ENCODE peak calls at places on chromosomes 5 and 9, in seven cellular contexts. One of them, this sample, is unnamed.

GRCh38 chr5:142600611-142601360 is 85.1 kb downstream of the FGF1 start:
- DNase-seq in upper lobe of right lung: no peak
- DNase-seq in sigmoid colon: peak
- DNase-seq in HL-60: no peak
- DNase-seq in heart left ventricle: peak
- DNase-seq in epithelial cell of esophagus: peak
- DNase-seq in Caco-2: no peak
- DNase-seq in this sample: no peak

GRCh38 chr9:19375536-19375935 is 4.5 kb downstream of the RPS6 start:
- DNase-seq in heart left ventricle: no peak
- DNase-seq in sigmoid colon: no peak
- DNase-seq in upper lobe of right lung: no peak
- DNase-seq in Caco-2: no peak
- DNase-seq in epithelial cell of esophagus: no peak
- DNase-seq in HL-60: no peak
- DNase-seq in this sample: no peak

GRCh38 chr9:130237071-130237470 is 28.5 kb upstream of the HMCN2 start:
- DNase-seq in Caco-2: no peak
- DNase-seq in sigmoid colon: peak
- DNase-seq in heart left ventricle: no peak
- DNase-seq in HL-60: no peak
- DNase-seq in upper lobe of right lung: no peak
- DNase-seq in epithelial cell of esophagus: peak
- DNase-seq in this sample: no peak

GRCh38 chr9:22683393-22684075 is 236.9 kb downstream of the DMRTA1 start:
- DNase-seq in heart left ventricle: no peak
- DNase-seq in Caco-2: no peak
- DNase-seq in epithelial cell of esophagus: peak
- DNase-seq in HL-60: no peak
- DNase-seq in sigmoid colon: no peak
- DNase-seq in upper lobe of right lung: no peak
- DNase-seq in this sample: no peak

GRCh38 chr5:174910245-174910737 is 185.9 kb downstream of the MSX2 start:
- DNase-seq in epithelial cell of esophagus: peak
- DNase-seq in heart left ventricle: peak
- DNase-seq in Caco-2: peak
- DNase-seq in HL-60: peak
- DNase-seq in upper lobe of right lung: peak
- DNase-seq in sigmoid colon: peak
- DNase-seq in this sample: no peak

GRCh38 chr5:136030956-136031611 is 2.3 kb downstream of the TGFBI start:
- DNase-seq in sigmoid colon: peak
- DNase-seq in upper lobe of right lung: no peak
- DNase-seq in heart left ventricle: no peak
- DNase-seq in epithelial cell of esophagus: no peak
- DNase-seq in Caco-2: no peak
- DNase-seq in HL-60: no peak
- DNase-seq in this sample: no peak

GRCh38 chr5:151628112-151628823 is 37.1 kb upstream of the FAT2 start:
- DNase-seq in upper lobe of right lung: no peak
- DNase-seq in HL-60: no peak
- DNase-seq in sigmoid colon: no peak
- DNase-seq in epithelial cell of esophagus: peak
- DNase-seq in Caco-2: no peak
- DNase-seq in heart left ventricle: no peak
- DNase-seq in this sample: peak

GRCh38 chr5:151696470-151697061 is 9.9 kb upstream of the SPARC start:
- DNase-seq in upper lobe of right lung: no peak
- DNase-seq in Caco-2: no peak
- DNase-seq in HL-60: no peak
- DNase-seq in epithelial cell of esophagus: peak
- DNase-seq in heart left ventricle: peak
- DNase-seq in sigmoid colon: peak
- DNase-seq in this sample: peak

GRCh38 chr9:74729129-74729710 is 158.5 kb downstream of the TRPM6 start:
- DNase-seq in epithelial cell of esophagus: no peak
- DNase-seq in Caco-2: no peak
- DNase-seq in heart left ventricle: no peak
- DNase-seq in upper lobe of right lung: no peak
- DNase-seq in HL-60: no peak
- DNase-seq in sigmoid colon: no peak
- DNase-seq in this sample: no peak

GRCh38 chr5:62152394-62153123 is 153.4 kb upstream of the KIF2A start:
- DNase-seq in heart left ventricle: no peak
- DNase-seq in epithelial cell of esophagus: peak
- DNase-seq in sigmoid colon: no peak
- DNase-seq in HL-60: no peak
- DNase-seq in upper lobe of right lung: no peak
- DNase-seq in Caco-2: no peak
- DNase-seq in this sample: no peak

GRCh38 chr9:133306242-133307194 is 29.5 kb downstream of the SURF6 start:
- DNase-seq in sigmoid colon: no peak
- DNase-seq in Caco-2: no peak
- DNase-seq in heart left ventricle: no peak
- DNase-seq in epithelial cell of esophagus: no peak
- DNase-seq in HL-60: no peak
- DNase-seq in upper lobe of right lung: no peak
- DNase-seq in this sample: no peak

GRCh38 chr5:171310816-171311697 is 2.0 kb downstream of the TLX3 start:
- DNase-seq in Caco-2: peak
- DNase-seq in epithelial cell of esophagus: peak
- DNase-seq in HL-60: no peak
- DNase-seq in upper lobe of right lung: peak
- DNase-seq in sigmoid colon: no peak
- DNase-seq in heart left ventricle: no peak
- DNase-seq in this sample: no peak

GRCh38 chr9:97744710-97745708 is 47.9 kb upstream of the XPA start:
- DNase-seq in HL-60: no peak
- DNase-seq in epithelial cell of esophagus: no peak
- DNase-seq in heart left ventricle: no peak
- DNase-seq in sigmoid colon: no peak
- DNase-seq in Caco-2: no peak
- DNase-seq in upper lobe of right lung: no peak
- DNase-seq in this sample: no peak

GRCh38 chr9:96413312-96414221 is 4.6 kb downstream of the ZNF367 start:
- DNase-seq in sigmoid colon: no peak
- DNase-seq in Caco-2: no peak
- DNase-seq in epithelial cell of esophagus: no peak
- DNase-seq in HL-60: peak
- DNase-seq in heart left ventricle: no peak
- DNase-seq in upper lobe of right lung: no peak
- DNase-seq in this sample: no peak

GRCh38 chr9:87338075-87338989 is 159.3 kb upstream of the DAPK1 start:
- DNase-seq in Caco-2: no peak
- DNase-seq in epithelial cell of esophagus: no peak
- DNase-seq in upper lobe of right lung: no peak
- DNase-seq in HL-60: no peak
- DNase-seq in heart left ventricle: no peak
- DNase-seq in sigmoid colon: no peak
- DNase-seq in this sample: no peak

GRCh38 chr5:106269252-106269843 is 1401.4 kb downstream of the EFNA5 start:
- DNase-seq in upper lobe of right lung: no peak
- DNase-seq in Caco-2: no peak
- DNase-seq in sigmoid colon: no peak
- DNase-seq in HL-60: no peak
- DNase-seq in epithelial cell of esophagus: peak
- DNase-seq in heart left ventricle: no peak
- DNase-seq in this sample: peak

GRCh38 chr9:100641166-100641565 is 63.3 kb downstream of the CAVIN4 start:
- DNase-seq in sigmoid colon: no peak
- DNase-seq in Caco-2: no peak
- DNase-seq in upper lobe of right lung: no peak
- DNase-seq in HL-60: no peak
- DNase-seq in epithelial cell of esophagus: no peak
- DNase-seq in heart left ventricle: no peak
- DNase-seq in this sample: no peak

GRCh38 chr9:100639851-100640250 is 62.0 kb downstream of the CAVIN4 start:
- DNase-seq in upper lobe of right lung: no peak
- DNase-seq in epithelial cell of esophagus: no peak
- DNase-seq in heart left ventricle: no peak
- DNase-seq in HL-60: no peak
- DNase-seq in Caco-2: no peak
- DNase-seq in sigmoid colon: no peak
- DNase-seq in this sample: no peak

DNA sequence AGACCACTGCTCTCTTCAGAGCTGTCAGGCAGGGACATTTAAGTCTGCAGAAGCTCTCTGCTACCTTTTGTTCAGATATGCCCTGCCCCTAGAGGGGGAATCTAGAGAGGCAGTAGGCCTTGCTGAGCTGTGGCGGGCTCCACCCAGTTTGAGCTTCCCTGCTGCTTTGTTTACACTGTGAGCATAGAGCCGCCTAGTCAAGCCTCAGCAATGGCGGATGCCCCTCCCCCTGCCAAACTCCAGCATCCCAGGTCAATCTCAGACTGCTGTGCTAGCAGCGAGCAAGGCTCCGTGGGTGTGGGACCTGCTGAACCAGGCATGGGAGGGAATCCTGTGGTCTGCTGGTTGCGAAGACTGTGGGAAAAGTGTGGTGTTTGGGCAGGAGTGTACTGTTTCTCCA is 59.9 kb downstream of the CAVIN4 start:
- DNase-seq in upper lobe of right lung: no peak
- DNase-seq in epithelial cell of esophagus: no peak
- DNase-seq in sigmoid colon: no peak
- DNase-seq in HL-60: no peak
- DNase-seq in Caco-2: peak
- DNase-seq in heart left ventricle: no peak
- DNase-seq in this sample: no peak
- H3K4me3 ChIP-seq in upper lobe of right lung: no peak
- H3K4me3 ChIP-seq in epithelial cell of esophagus: no peak
- H3K4me3 ChIP-seq in sigmoid colon: no peak
- H3K4me3 ChIP-seq in HL-60: no peak
- H3K4me3 ChIP-seq in Caco-2: no peak
- H3K4me3 ChIP-seq in heart left ventricle: no peak
- H3K4me3 ChIP-seq in this sample: no peak

DNA sequence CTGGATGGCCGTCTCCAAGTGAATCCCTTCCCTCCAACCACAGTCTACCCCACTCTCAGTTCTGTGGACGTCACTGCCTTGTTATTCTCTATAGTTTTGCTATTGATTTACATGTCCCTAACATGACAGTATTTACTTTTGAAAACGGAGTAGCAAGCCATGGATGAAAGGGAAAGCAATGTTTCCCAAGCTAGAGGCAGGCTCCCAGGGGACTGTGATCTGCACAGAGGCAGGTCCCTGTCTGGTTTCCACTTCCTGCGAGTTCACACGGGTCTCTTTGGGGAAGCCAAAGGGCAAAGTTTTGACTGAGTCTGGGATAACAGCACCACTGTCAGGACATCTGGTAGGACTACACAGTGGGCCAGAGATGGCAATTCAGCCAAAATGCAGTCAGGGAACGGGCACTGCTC is 12.7 kb downstream of the C9orf153 start:
- DNase-seq in upper lobe of right lung: no peak
- DNase-seq in sigmoid colon: no peak
- DNase-seq in HL-60: no peak
- DNase-seq in epithelial cell of esophagus: no peak
- DNase-seq in heart left ventricle: peak
- DNase-seq in Caco-2: peak
- DNase-seq in this sample: no peak
- TF ChIP-seq CTCF in upper lobe of right lung: peak
- TF ChIP-seq CTCF in sigmoid colon: no peak
- TF ChIP-seq CTCF in HL-60: no peak
- TF ChIP-seq CTCF in epithelial cell of esophagus: no peak
- TF ChIP-seq CTCF in heart left ventricle: peak
- TF ChIP-seq CTCF in Caco-2: no peak
- TF ChIP-seq CTCF in this sample: no peak

GRCh38 chr9:136409557-136410455 is 608 bp downstream of the ENTR1 start:
- DNase-seq in upper lobe of right lung: peak
- DNase-seq in HL-60: peak
- DNase-seq in Caco-2: no peak
- DNase-seq in sigmoid colon: no peak
- DNase-seq in epithelial cell of esophagus: peak
- DNase-seq in heart left ventricle: no peak
- DNase-seq in this sample: no peak

GRCh38 chr9:136407911-136408310 is 2.5 kb downstream of the ENTR1 start:
- DNase-seq in Caco-2: no peak
- DNase-seq in HL-60: no peak
- DNase-seq in sigmoid colon: no peak
- DNase-seq in epithelial cell of esophagus: no peak
- DNase-seq in heart left ventricle: no peak
- DNase-seq in upper lobe of right lung: no peak
- DNase-seq in this sample: no peak

GRCh38 chr9:136410500-136411287 is at the start of the genes ENTR1 and PMPCA:
- DNase-seq in heart left ventricle: peak
- DNase-seq in Caco-2: peak
- DNase-seq in upper lobe of right lung: peak
- DNase-seq in sigmoid colon: peak
- DNase-seq in HL-60: peak
- DNase-seq in epithelial cell of esophagus: peak
- DNase-seq in this sample: peak

GRCh38 chr9:136412912-136413420 is 2.5 kb downstream of the PMPCA start:
- DNase-seq in epithelial cell of esophagus: no peak
- DNase-seq in HL-60: no peak
- DNase-seq in heart left ventricle: no peak
- DNase-seq in Caco-2: no peak
- DNase-seq in upper lobe of right lung: no peak
- DNase-seq in sigmoid colon: no peak
- DNase-seq in this sample: no peak

DNA sequence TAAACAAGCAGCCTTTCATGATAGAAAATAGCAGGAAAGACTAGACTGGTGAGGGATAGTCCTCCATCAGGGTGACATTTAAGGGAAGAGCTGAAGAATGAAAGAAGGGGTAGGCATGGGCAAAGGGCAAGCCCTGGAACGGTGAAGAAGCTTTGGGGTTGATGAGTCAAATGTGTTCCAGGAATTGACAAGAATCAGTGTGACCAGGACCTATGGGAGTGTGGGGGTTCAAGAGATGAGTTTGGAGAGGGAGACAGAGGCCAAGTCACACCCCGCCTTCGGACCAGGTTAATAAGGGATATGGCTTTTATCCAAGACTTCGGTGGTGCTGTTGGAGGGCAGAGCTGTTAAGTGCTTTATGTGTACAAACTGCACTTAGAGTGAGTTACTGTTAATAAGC is 900 bp downstream of the PMPCA start:
- DNase-seq in upper lobe of right lung: no peak
- DNase-seq in heart left ventricle: no peak
- DNase-seq in Caco-2: no peak
- DNase-seq in epithelial cell of esophagus: no peak
- DNase-seq in sigmoid colon: no peak
- DNase-seq in HL-60: no peak
- DNase-seq in this sample: no peak
- H3K4me3 ChIP-seq in upper lobe of right lung: peak
- H3K4me3 ChIP-seq in heart left ventricle: peak
- H3K4me3 ChIP-seq in Caco-2: peak
- H3K4me3 ChIP-seq in epithelial cell of esophagus: peak
- H3K4me3 ChIP-seq in sigmoid colon: peak
- H3K4me3 ChIP-seq in HL-60: peak
- H3K4me3 ChIP-seq in this sample: peak

DNA sequence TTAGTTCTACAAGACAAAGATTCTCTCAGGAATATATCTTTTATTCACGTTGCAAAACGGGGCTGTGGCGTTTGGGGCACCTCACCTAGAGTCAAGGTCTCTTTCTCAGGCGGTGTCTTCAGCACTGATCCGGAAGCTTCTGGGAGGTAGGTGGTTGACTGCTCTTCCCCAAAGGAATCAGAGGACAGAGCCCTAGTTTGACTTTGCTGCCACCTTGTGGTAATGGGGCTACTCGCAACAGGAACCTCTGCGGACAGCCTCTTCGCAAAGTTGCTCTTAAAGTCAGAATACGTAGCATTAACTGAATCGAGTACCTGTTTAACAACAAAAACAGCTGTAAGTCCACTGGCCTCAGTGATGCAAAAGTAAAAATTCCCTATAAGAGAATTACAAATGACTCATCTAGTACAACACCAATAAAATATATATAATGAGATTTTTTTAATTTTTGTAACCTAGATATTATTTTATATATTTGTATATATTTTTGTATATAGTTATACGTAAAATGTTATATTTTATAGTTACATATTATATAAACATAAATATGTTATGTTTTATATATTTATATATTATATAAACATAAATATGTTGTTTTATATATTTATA is 13.3 kb upstream of the GPX8 start:
- DNase-seq in upper lobe of right lung: peak
- DNase-seq in epithelial cell of esophagus: peak
- DNase-seq in sigmoid colon: peak
- DNase-seq in HL-60: peak
- DNase-seq in Caco-2: peak
- DNase-seq in heart left ventricle: peak
- DNase-seq in this sample: peak
- TF ChIP-seq CTCF in upper lobe of right lung: peak
- TF ChIP-seq CTCF in epithelial cell of esophagus: peak
- TF ChIP-seq CTCF in sigmoid colon: peak
- TF ChIP-seq CTCF in HL-60: peak
- TF ChIP-seq CTCF in Caco-2: peak
- TF ChIP-seq CTCF in heart left ventricle: peak
- TF ChIP-seq CTCF in this sample: peak